ENCODE peak calls at places on chromosomes 12 and 14, in ten cellular contexts. B is NB4, N is HepG2, G is lower leg skin, X is A549, H is body of pancreas, P is HCT116, O is heart left ventricle, Q is uterus, R is endothelial cell of umbilical vein. C is an unnamed sample.

GRCh38 chr12:116697305-116698130 is 40.4 kb downstream of the SPRING1 start:
- DNase-seq in O (peak; percentile 47), R (no peak), Q (no peak), P (peak; percentile 40), N (peak; percentile 57), H (peak; percentile 78), G (no peak), X (peak; percentile 71), B (peak; percentile 68), C (peak; percentile 16)

GRCh38 chr12:38390968-38391367 is 74.4 kb downstream of the ALG10B start:
- DNase-seq in O (no peak), H (no peak), N (no peak), R (no peak), Q (no peak), G (no peak), P (no peak), X (no peak), B (no peak), C (no peak)

GRCh38 chr14:74932401-74932901 is 9.4 kb upstream of the RPS6KL1 start:
- DNase-seq in G (peak; percentile 51), H (no peak), O (no peak), R (peak; percentile 93), X (no peak), P (no peak), Q (peak; percentile 20), B (peak; percentile 76), N (no peak), C (no peak)

GRCh38 chr14:20986811-20987210 is 3.0 kb upstream of the METTL17 start:
- DNase-seq in Q (peak; percentile 52), P (peak; percentile 48), X (peak; percentile 74), N (peak; percentile 30), B (peak; percentile 62), R (peak; percentile 75), H (peak; percentile 25), O (peak; percentile 33), G (peak; percentile 59), C (no peak)

GRCh38 chr14:64755661-64756265 is 51.5 kb downstream of the PLEKHG3 start:
- DNase-seq in Q (no peak), N (no peak), R (no peak), H (no peak), O (peak; percentile 18), B (peak; percentile 64), P (no peak), X (no peak), G (peak; percentile 77), C (no peak)

GRCh38 chr12:41962171-41962572 is 182.5 kb downstream of the GXYLT1 start:
- DNase-seq in H (peak; percentile 6), G (no peak), Q (no peak), O (no peak), N (no peak), B (no peak), P (no peak), X (no peak), R (no peak), C (no peak)

GRCh38 chr14:95497561-95498011 is 18.9 kb downstream of the SYNE3 start:
- DNase-seq in B (no peak), Q (no peak), R (no peak), X (no peak), G (no peak), H (no peak), P (no peak), N (no peak), O (no peak), C (no peak)

GRCh38 chr12:62731378-62731710 is 203.6 kb downstream of the PPM1H start:
- DNase-seq in Q (no peak), X (no peak), G (no peak), O (no peak), H (no peak), B (no peak), P (no peak), N (no peak), R (no peak), C (no peak)

GRCh38 chr12:8501720-8502119 is 11.6 kb upstream of the CLEC4D start:
- DNase-seq in Q (no peak), O (no peak), G (no peak), N (no peak), X (no peak), H (no peak), P (no peak), R (no peak), B (peak; percentile 64), C (no peak)

GRCh38 chr12:69570000-69570516 is 15.2 kb upstream of the CCT2 start:
- DNase-seq in H (no peak), Q (no peak), X (peak; percentile 79), N (no peak), B (no peak), G (no peak), P (peak; percentile 54), O (no peak), R (no peak), C (no peak)

GRCh38 chr12:14850929-14851663 is 7.8 kb upstream of the ART4 start:
- DNase-seq in O (no peak), P (no peak), Q (no peak), X (no peak), R (no peak), G (no peak), B (no peak), N (no peak), H (no peak), C (no peak)

GRCh38 chr12:39919790-39920189 is 186.1 kb downstream of the SLC2A13 start:
- DNase-seq in X (no peak), Q (no peak), H (no peak), R (no peak), P (no peak), N (no peak), O (no peak), B (no peak), G (no peak), C (no peak)

DNA sequence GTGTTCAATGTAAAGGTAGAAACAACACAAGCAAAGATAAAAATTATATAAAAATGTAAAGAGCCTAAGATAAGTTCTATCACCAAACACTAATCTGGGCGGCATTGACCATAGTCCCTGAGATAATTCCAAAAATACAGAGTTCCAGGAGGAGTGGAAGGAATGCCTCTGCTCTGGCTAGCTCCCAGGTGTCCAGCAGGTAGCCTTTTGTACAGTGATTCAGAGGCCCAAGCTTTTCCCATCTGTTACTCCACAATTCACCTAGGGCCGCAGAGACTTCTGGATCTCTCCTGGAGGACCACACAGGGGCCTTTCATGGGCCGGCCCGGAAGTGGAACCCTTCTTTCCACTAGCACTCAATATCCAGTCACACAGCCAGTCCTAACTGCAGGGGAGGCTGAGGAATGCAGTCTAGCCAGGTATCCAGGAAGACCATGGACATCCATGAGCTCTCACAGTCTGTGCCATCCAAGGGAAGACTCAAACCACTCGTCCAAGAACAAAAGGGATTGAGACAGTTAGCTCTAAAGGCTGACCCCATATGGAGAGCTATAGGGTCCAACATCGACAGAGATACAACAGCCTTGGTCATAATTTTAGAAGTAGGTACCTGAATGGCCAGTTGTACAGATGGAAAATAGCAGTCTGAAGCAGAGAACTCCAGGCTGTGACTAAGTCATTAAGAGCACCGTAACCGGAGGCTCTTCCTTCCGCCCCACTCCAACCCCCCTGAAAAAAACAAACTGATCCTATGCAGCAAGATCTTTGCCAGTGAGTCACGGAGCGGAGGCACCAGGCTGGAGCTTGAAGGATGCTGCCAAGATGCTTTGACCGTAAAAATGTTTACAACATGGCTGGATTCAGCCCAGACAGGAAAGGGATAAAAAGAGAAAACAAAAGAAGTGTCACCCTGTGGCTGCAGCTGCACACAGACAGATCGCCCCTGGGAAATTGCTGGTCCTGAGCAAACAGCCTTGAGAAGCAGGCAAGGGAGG is 204.8 kb downstream of the NUAK1 start:
- DNase-seq in Q (peak; percentile 77), O (peak; percentile 40), N (no peak), G (peak; percentile 78), X (peak; percentile 71), R (peak; percentile 96), B (no peak), H (peak; percentile 32), P (no peak), C (no peak)
- TF ChIP-seq POLR2A in Q (no peak), O (no peak), N (no peak), G (no peak), X (no peak), R (no peak), B (no peak), H (no peak), P (no peak), C (no peak)

GRCh38 chr14:105094193-105094907 is 29.1 kb upstream of the GPR132 start:
- DNase-seq in X (no peak), B (no peak), H (no peak), G (no peak), R (no peak), P (no peak), Q (peak; percentile 33), O (no peak), N (no peak), C (no peak)
- TF ChIP-seq POLR2A in X (peak; percentile 35), B (no peak), H (no peak), G (no peak), R (no peak), P (no peak), Q (no peak), O (no peak), N (no peak), C (no peak)

DNA sequence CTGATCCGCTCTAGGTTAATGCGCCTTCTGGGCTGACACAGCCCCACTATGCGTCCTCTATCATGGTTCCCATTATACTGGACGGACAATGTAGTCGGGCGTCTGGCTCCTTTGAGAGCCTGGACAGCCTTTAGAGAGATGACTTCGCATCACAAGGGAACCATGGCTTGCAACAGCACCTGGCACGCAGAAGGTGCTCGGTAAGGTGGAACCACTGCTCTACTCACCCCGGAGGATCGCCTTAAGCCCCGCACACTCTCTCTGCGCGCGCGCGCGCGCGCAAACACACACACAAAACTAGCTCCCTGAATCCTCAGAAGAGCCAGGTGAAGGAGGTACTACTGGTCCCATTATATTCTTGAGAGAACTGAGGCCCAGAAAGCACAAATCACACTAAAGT is 7.1 kb downstream of the MAP3K12 start:
- DNase-seq in X (no peak), G (no peak), O (no peak), N (no peak), Q (peak; percentile 23), R (no peak), H (no peak), P (no peak), B (no peak), C (no peak)
- TF ChIP-seq POLR2A in X (no peak), G (no peak), O (no peak), N (no peak), Q (no peak), R (no peak), H (no peak), P (no peak), B (no peak), C (no peak)

GRCh38 chr12:45991289-45992249 is 1.2 kb upstream of the SCAF11 start:
- DNase-seq in N (peak; percentile 76), X (peak; percentile 77), R (peak; percentile 74), P (peak; percentile 59), O (peak; percentile 85), G (peak; percentile 77), H (peak; percentile 81), Q (peak; percentile 57), B (peak; percentile 95), C (peak; percentile 87)

GRCh38 chr12:45988259-45988658 is 2.1 kb downstream of the SCAF11 start:
- DNase-seq in Q (no peak), N (no peak), X (no peak), P (no peak), O (no peak), H (no peak), R (no peak), B (no peak), G (no peak), C (peak; percentile 10)

GRCh38 chr12:45989277-45989856 is 1.0 kb downstream of the SCAF11 start:
- DNase-seq in P (peak; percentile 28), O (no peak), B (no peak), G (no peak), Q (no peak), H (no peak), X (no peak), R (no peak), N (no peak), C (no peak)

GRCh38 chr12:45989857-45990467 is 412 bp downstream of the SCAF11 start:
- DNase-seq in Q (peak; percentile 60), P (peak; percentile 19), R (peak; percentile 55), B (peak; percentile 83), O (peak; percentile 80), G (peak; percentile 61), N (peak; percentile 45), H (peak; percentile 73), X (peak; percentile 63), C (peak; percentile 88)

GRCh38 chr12:45990468-45991288 is at the start of gene SCAF11:
- DNase-seq in G (peak; percentile 100), H (peak; percentile 100), O (peak; percentile 100), P (peak; percentile 100), N (peak; percentile 98), R (peak; percentile 100), B (peak; percentile 100), X (peak; percentile 100), Q (peak; percentile 100), C (peak; percentile 100)
- TF ChIP-seq POLR2A in G (peak; percentile 83), H (peak; percentile 96), O (peak; percentile 66), P (peak; percentile 74), N (peak; percentile 97), R (peak; percentile 16), B (peak; percentile 98), X (peak; percentile 92), Q (peak; percentile 66), C (peak; percentile 95)

C was measured in erythroblast.